ENCODE peak calls at places on chromosome 15, in ten cellular contexts. L is MM.1S; F is stimulated activated CD8-positive, alpha-beta memory T cell treated with anti-CD3 and anti-CD28 coated beads, Interleukin-15, amount 100 ng/mL, for 48 hours; V is AG10803; A is HEK293T; D is AG09309; P is uterus; N is NCI-H1105 treated with DMSO at 0.1 percent for 48 hours; O is NAMALWA; I is ureter. J is an unnamed sample.
A peak's percentile ranks its signal among the peaks of the same experiment; 100 is the strongest.

GRCh38 chr15:76337047-76337738 is 620 bp downstream of the ISL2 start:
- DNase-seq in O (peak; percentile 24), L (no peak), I (no peak), V (peak; percentile 52), A (peak; percentile 65), P (no peak), D (no peak), N (no peak), F (no peak), J (no peak)

GRCh38 chr15:58840048-58840447 is 68.9 kb downstream of the MINDY2 start:
- DNase-seq in V (peak; percentile 16), I (no peak), P (no peak), N (no peak), D (peak; percentile 45), F (no peak), O (no peak), A (no peak), L (no peak), J (no peak)

GRCh38 chr15:77496710-77497107 is 76.0 kb downstream of the HMG20A start:
- DNase-seq in P (peak; percentile 89), V (peak; percentile 100), D (peak; percentile 97), L (peak; percentile 63), A (peak; percentile 90), F (peak; percentile 47), I (peak; percentile 86), N (peak; percentile 39), O (peak; percentile 77), J (peak; percentile 95)

GRCh38 chr15:55942332-55942731 is 51.1 kb downstream of the NEDD4 start:
- DNase-seq in L (no peak), O (no peak), P (no peak), I (no peak), N (no peak), V (no peak), A (no peak), F (no peak), D (no peak), J (no peak)

GRCh38 chr15:100784493-100785180 is 95.0 kb upstream of the ALDH1A3 start:
- DNase-seq in I (peak; percentile 4), D (no peak), N (no peak), P (no peak), O (no peak), A (no peak), F (no peak), L (no peak), V (no peak), J (no peak)

GRCh38 chr15:45185069-45185779 is 2.5 kb downstream of the SHF start:
- DNase-seq in A (no peak), D (no peak), F (no peak), I (no peak), O (no peak), N (no peak), P (no peak), L (no peak), V (no peak), J (no peak)

GRCh38 chr15:49085696-49086459 is 39.6 kb upstream of the SECISBP2L start:
- DNase-seq in V (no peak), L (no peak), N (no peak), D (no peak), P (no peak), I (no peak), O (no peak), F (no peak), A (no peak), J (no peak)

GRCh38 chr15:81032818-81033217 is 32.1 kb downstream of the TLNRD1 start:
- DNase-seq in P (no peak), V (no peak), L (no peak), F (no peak), O (no peak), I (no peak), N (no peak), A (no peak), D (no peak), J (no peak)

GRCh38 chr15:39591141-39591895 is 10.4 kb downstream of the THBS1 start:
- DNase-seq in O (no peak), F (no peak), L (no peak), P (no peak), N (no peak), D (peak; percentile 76), I (no peak), V (peak; percentile 86), A (no peak), J (no peak)

GRCh38 chr15:58401991-58402649 is 29.7 kb upstream of the LIPC start:
- DNase-seq in D (no peak), N (no peak), V (peak; percentile 19), A (no peak), O (no peak), P (peak; percentile 22), I (no peak), L (no peak), F (no peak), J (no peak)

GRCh38 chr15:70508561-70509281 is 254.6 kb downstream of the UACA start:
- DNase-seq in D (peak; percentile 57), V (peak; percentile 77), N (no peak), P (no peak), L (no peak), O (no peak), F (no peak), I (no peak), A (no peak), J (no peak)

GRCh38 chr15:85298941-85299340 is 81.5 kb upstream of the AKAP13 start:
- DNase-seq in F (no peak), N (no peak), V (no peak), A (no peak), D (no peak), O (no peak), I (no peak), L (no peak), P (no peak), J (no peak)

GRCh38 chr15:53627279-53627678 is 132.2 kb downstream of the WDR72 start:
- DNase-seq in O (no peak), V (no peak), D (no peak), N (no peak), I (no peak), P (no peak), L (no peak), A (no peak), F (no peak), J (no peak)

GRCh38 chr15:99503411-99503810 is 62.4 kb upstream of the MEF2A start:
- DNase-seq in D (no peak), V (no peak), L (no peak), O (no peak), N (no peak), I (peak; percentile 32), P (no peak), F (no peak), A (no peak), J (no peak)

GRCh38 chr15:25846377-25846776 is 16.8 kb downstream of the ATP10A start:
- DNase-seq in L (no peak), O (no peak), P (no peak), N (no peak), I (no peak), V (no peak), F (no peak), D (no peak), A (no peak), J (no peak)

GRCh38 chr15:93029613-93030429 is 59.2 kb downstream of the RGMA start:
- DNase-seq in O (no peak), F (no peak), V (no peak), N (no peak), I (peak; percentile 44), P (no peak), D (no peak), L (no peak), A (no peak), J (peak; percentile 49)

GRCh38 chr15:99090011-99090699 is 14.7 kb upstream of the SYNM start:
- DNase-seq in I (no peak), A (no peak), V (peak; percentile 18), P (no peak), L (peak; percentile 80), N (no peak), O (peak; percentile 90), F (no peak), D (no peak), J (no peak)

GRCh38 chr15:70826634-70827033 is 27.3 kb downstream of the LARP6 start:
- DNase-seq in I (peak; percentile 49), A (no peak), O (no peak), L (no peak), D (peak; percentile 76), F (no peak), N (no peak), P (no peak), V (peak; percentile 94), J (no peak)

GRCh38 chr15:96367436-96368200 is 37.1 kb downstream of the NR2F2 start:
- DNase-seq in L (no peak), I (no peak), P (no peak), D (no peak), F (no peak), A (no peak), V (no peak), O (no peak), N (no peak), J (no peak)

GRCh38 chr15:59299919-59300617 is 72.6 kb downstream of the MYO1E start:
- DNase-seq in L (peak; percentile 86), O (peak; percentile 87), N (no peak), F (peak; percentile 73), D (peak; percentile 95), A (no peak), I (peak; percentile 87), V (peak; percentile 98), P (peak; percentile 69), J (no peak)

GRCh38 chr15:58465866-58466517 is 34.2 kb downstream of the LIPC start:
- DNase-seq in L (no peak), A (no peak), O (no peak), P (no peak), F (no peak), N (no peak), D (no peak), I (no peak), V (peak; percentile 48), J (no peak)

GRCh38 chr15:85800460-85801123 is 5.9 kb upstream of the KLHL25 start:
- DNase-seq in L (no peak), A (no peak), O (no peak), D (peak; percentile 11), V (peak; percentile 53), F (no peak), P (no peak), I (peak; percentile 66), N (peak; percentile 57), J (no peak)

GRCh38 chr15:68730491-68731317 is 90.0 kb downstream of the ANP32A start:
- DNase-seq in F (no peak), O (peak; percentile 55), D (no peak), N (peak; percentile 23), V (peak; percentile 44), I (peak; percentile 54), P (peak; percentile 34), L (peak; percentile 22), A (peak; percentile 56), J (peak; percentile 19)